ENCODE peak calls at places on chromosomes 4 and X, in four cellular contexts. D, E, P and K are unnamed samples.
A peak's percentile ranks its signal among the peaks of the same experiment; 100 is the strongest.

GRCh38 chr4:167233523-167234387 is 539 bp downstream of the SPOCK3 start:
- DNase-seq in E (peak; percentile 69), D (no peak), P (peak; percentile 12), K (no peak)

GRCh38 chrX:23332101-23332887 is 2.4 kb upstream of the PTCHD1 start:
- DNase-seq in D (no peak), P (peak; percentile 7), E (peak; percentile 50), K (no peak)

GRCh38 chr4:142500966-142501365 is 345.1 kb downstream of the INPP4B start:
- DNase-seq in E (no peak), D (no peak), P (no peak), K (peak; percentile 58)

GRCh38 chrX:153844509-153845082 is 14.3 kb upstream of the PDZD4 start:
- DNase-seq in E (no peak), D (no peak), P (no peak), K (no peak)

GRCh38 chr4:159016527-159017137 is 86.2 kb upstream of the RAPGEF2 start:
- DNase-seq in D (no peak), E (no peak), P (peak; percentile 1), K (no peak)

GRCh38 chr4:112979881-112980421 is 69.5 kb upstream of the ANK2 start:
- DNase-seq in D (no peak), P (no peak), E (no peak), K (no peak)

GRCh38 chr4:10347815-10348214 is 109.4 kb downstream of the ZNF518B start:
- DNase-seq in D (no peak), P (no peak), E (no peak), K (no peak)

GRCh38 chr4:2243682-2244380 is 1.9 kb upstream of the HAUS3 start:
- DNase-seq in P (peak; percentile 41), D (peak; percentile 31), E (peak; percentile 48), K (no peak)

GRCh38 chr4:183264614-183265013 is 55.5 kb downstream of the CLDN22 start:
- DNase-seq in P (no peak), D (no peak), E (no peak), K (no peak)

GRCh38 chr4:140793291-140793690 is 37.1 kb upstream of the TBC1D9 start:
- DNase-seq in P (no peak), D (no peak), E (no peak), K (no peak)

GRCh38 chr4:70801265-70801809 is 38.4 kb downstream of the GRSF1 start:
- DNase-seq in D (no peak), P (no peak), E (no peak), K (peak; percentile 9)